ENCODE peak calls at places on chromosome 5, in seven cellular contexts. One of them, this sample, is unnamed.

GRCh38 chr5:10192309-10192708 is 57.4 kb downstream of the ATPSCKMT start:
- DNase-seq in IMR-90: peak; percentile 84
- DNase-seq in mesendoderm: no peak
- DNase-seq in trophoblast cell: no peak
- DNase-seq in H9: no peak
- DNase-seq in mesenchymal stem cell: no peak
- DNase-seq in H1: no peak
- DNase-seq in this sample: no peak

GRCh38 chr5:113224605-113225065 is 210.2 kb downstream of the TSSK1B start:
- DNase-seq in IMR-90: peak; percentile 61
- DNase-seq in mesendoderm: no peak
- DNase-seq in trophoblast cell: no peak
- DNase-seq in H9: no peak
- DNase-seq in mesenchymal stem cell: peak; percentile 74
- DNase-seq in H1: no peak
- DNase-seq in this sample: no peak

GRCh38 chr5:77568082-77568481 is 70.4 kb downstream of the OTP start:
- DNase-seq in IMR-90: no peak
- DNase-seq in mesendoderm: no peak
- DNase-seq in trophoblast cell: no peak
- DNase-seq in H9: no peak
- DNase-seq in mesenchymal stem cell: no peak
- DNase-seq in H1: no peak
- DNase-seq in this sample: no peak

GRCh38 chr5:64323591-64323990 is 157.9 kb downstream of the RNF180 start:
- DNase-seq in IMR-90: no peak
- DNase-seq in mesendoderm: no peak
- DNase-seq in trophoblast cell: no peak
- DNase-seq in H9: no peak
- DNase-seq in mesenchymal stem cell: no peak
- DNase-seq in H1: no peak
- DNase-seq in this sample: no peak

GRCh38 chr5:152622628-152623027 is 217.5 kb upstream of the NMUR2 start:
- DNase-seq in IMR-90: no peak
- DNase-seq in mesendoderm: no peak
- DNase-seq in trophoblast cell: no peak
- DNase-seq in H9: no peak
- DNase-seq in mesenchymal stem cell: no peak
- DNase-seq in H1: no peak
- DNase-seq in this sample: no peak

GRCh38 chr5:177447611-177448243 is 1.1 kb downstream of the PRR7 start:
- DNase-seq in IMR-90: peak; percentile 51
- DNase-seq in mesendoderm: peak; percentile 88
- DNase-seq in trophoblast cell: no peak
- DNase-seq in H9: peak; percentile 87
- DNase-seq in mesenchymal stem cell: peak; percentile 74
- DNase-seq in H1: no peak
- DNase-seq in this sample: peak; percentile 73

GRCh38 chr5:12274236-12274635 is 370.0 kb upstream of the CTNND2 start:
- DNase-seq in IMR-90: no peak
- DNase-seq in mesendoderm: no peak
- DNase-seq in trophoblast cell: peak; percentile 38
- DNase-seq in H9: no peak
- DNase-seq in mesenchymal stem cell: no peak
- DNase-seq in H1: no peak
- DNase-seq in this sample: no peak

GRCh38 chr5:90134381-90134780 is 275.2 kb downstream of the CETN3 start:
- DNase-seq in IMR-90: no peak
- DNase-seq in mesendoderm: no peak
- DNase-seq in trophoblast cell: no peak
- DNase-seq in H9: no peak
- DNase-seq in mesenchymal stem cell: no peak
- DNase-seq in H1: no peak
- DNase-seq in this sample: no peak

GRCh38 chr5:60701317-60701988 is 1.5 kb upstream of the DEPDC1B start:
- DNase-seq in IMR-90: no peak
- DNase-seq in mesendoderm: peak; percentile 29
- DNase-seq in trophoblast cell: peak; percentile 79
- DNase-seq in H9: no peak
- DNase-seq in mesenchymal stem cell: no peak
- DNase-seq in H1: no peak
- DNase-seq in this sample: no peak

GRCh38 chr5:32319392-32319791 is 6.7 kb upstream of the MTMR12 start:
- DNase-seq in IMR-90: no peak
- DNase-seq in mesendoderm: peak; percentile 86
- DNase-seq in trophoblast cell: no peak
- DNase-seq in H9: peak; percentile 74
- DNase-seq in mesenchymal stem cell: no peak
- DNase-seq in H1: no peak
- DNase-seq in this sample: no peak

GRCh38 chr5:168404366-168404765 is 81.9 kb upstream of the RARS1 start:
- DNase-seq in IMR-90: peak; percentile 92
- DNase-seq in mesendoderm: no peak
- DNase-seq in trophoblast cell: no peak
- DNase-seq in H9: no peak
- DNase-seq in mesenchymal stem cell: peak; percentile 95
- DNase-seq in H1: no peak
- DNase-seq in this sample: no peak

GRCh38 chr5:149603210-149603609 is 21.9 kb downstream of the ARHGEF37 start:
- DNase-seq in IMR-90: no peak
- DNase-seq in mesendoderm: no peak
- DNase-seq in trophoblast cell: peak; percentile 74
- DNase-seq in H9: no peak
- DNase-seq in mesenchymal stem cell: no peak
- DNase-seq in H1: no peak
- DNase-seq in this sample: no peak

GRCh38 chr5:61362796-61363364 is 30.8 kb downstream of the ZSWIM6 start:
- DNase-seq in IMR-90: peak; percentile 40
- DNase-seq in mesendoderm: peak; percentile 62
- DNase-seq in trophoblast cell: no peak
- DNase-seq in H9: peak; percentile 32
- DNase-seq in mesenchymal stem cell: peak; percentile 45
- DNase-seq in H1: no peak
- DNase-seq in this sample: no peak

GRCh38 chr5:171849585-171850353 is 64.2 kb downstream of the SMIM23 start:
- DNase-seq in IMR-90: no peak
- DNase-seq in mesendoderm: no peak
- DNase-seq in trophoblast cell: no peak
- DNase-seq in H9: no peak
- DNase-seq in mesenchymal stem cell: no peak
- DNase-seq in H1: no peak
- DNase-seq in this sample: no peak

DNA sequence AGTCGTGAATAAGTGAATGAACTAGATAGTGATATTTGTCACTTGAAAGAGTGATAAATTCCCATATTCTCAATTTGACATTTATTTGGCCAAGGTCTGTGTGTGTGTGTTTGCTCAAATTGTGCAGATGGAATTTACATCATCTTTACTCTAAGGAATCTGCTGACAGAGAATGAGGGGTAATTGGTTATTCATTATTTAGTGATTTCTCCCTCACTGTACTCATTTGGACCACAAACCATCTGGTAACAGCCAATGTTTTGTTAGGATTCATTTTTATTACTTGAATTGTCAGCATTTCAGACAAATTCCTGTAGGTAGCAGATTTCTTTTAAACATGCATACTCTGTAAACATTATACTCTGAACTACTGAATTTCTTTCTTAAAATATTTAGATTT is 15.6 kb downstream of the VCAN start:
- DNase-seq in IMR-90: peak; percentile 34
- DNase-seq in mesendoderm: no peak
- DNase-seq in trophoblast cell: no peak
- DNase-seq in H9: no peak
- DNase-seq in mesenchymal stem cell: no peak
- DNase-seq in H1: no peak
- DNase-seq in this sample: no peak
- H3K18ac ChIP-seq in IMR-90: no peak overlapping the region
- H3K18ac ChIP-seq in mesendoderm: no peak overlapping the region
- H3K18ac ChIP-seq in trophoblast cell: no peak overlapping the region
- H3K18ac ChIP-seq in H9: no peak overlapping the region
- H3K18ac ChIP-seq in mesenchymal stem cell: no peak overlapping the region
- H3K18ac ChIP-seq in H1: no peak overlapping the region
- H3K18ac ChIP-seq in this sample: no peak overlapping the region

GRCh38 chr5:142819292-142819691 is 49.1 kb downstream of the ARHGAP26 start:
- DNase-seq in IMR-90: no peak
- DNase-seq in mesendoderm: no peak
- DNase-seq in trophoblast cell: peak; percentile 87
- DNase-seq in H9: no peak
- DNase-seq in mesenchymal stem cell: no peak
- DNase-seq in H1: no peak
- DNase-seq in this sample: no peak

GRCh38 chr5:142817031-142817430 is 46.9 kb downstream of the ARHGAP26 start:
- DNase-seq in IMR-90: no peak
- DNase-seq in mesendoderm: no peak
- DNase-seq in trophoblast cell: no peak
- DNase-seq in H9: no peak
- DNase-seq in mesenchymal stem cell: no peak
- DNase-seq in H1: no peak
- DNase-seq in this sample: no peak

GRCh38 chr5:142816577-142816976 is 46.4 kb downstream of the ARHGAP26 start:
- DNase-seq in IMR-90: peak; percentile 57
- DNase-seq in mesendoderm: peak; percentile 40
- DNase-seq in trophoblast cell: no peak
- DNase-seq in H9: no peak
- DNase-seq in mesenchymal stem cell: peak; percentile 40
- DNase-seq in H1: no peak
- DNase-seq in this sample: no peak

GRCh38 chr5:142819816-142820215 is 49.6 kb downstream of the ARHGAP26 start:
- DNase-seq in IMR-90: peak; percentile 57
- DNase-seq in mesendoderm: no peak
- DNase-seq in trophoblast cell: peak; percentile 30
- DNase-seq in H9: no peak
- DNase-seq in mesenchymal stem cell: no peak
- DNase-seq in H1: no peak
- DNase-seq in this sample: no peak

DNA sequence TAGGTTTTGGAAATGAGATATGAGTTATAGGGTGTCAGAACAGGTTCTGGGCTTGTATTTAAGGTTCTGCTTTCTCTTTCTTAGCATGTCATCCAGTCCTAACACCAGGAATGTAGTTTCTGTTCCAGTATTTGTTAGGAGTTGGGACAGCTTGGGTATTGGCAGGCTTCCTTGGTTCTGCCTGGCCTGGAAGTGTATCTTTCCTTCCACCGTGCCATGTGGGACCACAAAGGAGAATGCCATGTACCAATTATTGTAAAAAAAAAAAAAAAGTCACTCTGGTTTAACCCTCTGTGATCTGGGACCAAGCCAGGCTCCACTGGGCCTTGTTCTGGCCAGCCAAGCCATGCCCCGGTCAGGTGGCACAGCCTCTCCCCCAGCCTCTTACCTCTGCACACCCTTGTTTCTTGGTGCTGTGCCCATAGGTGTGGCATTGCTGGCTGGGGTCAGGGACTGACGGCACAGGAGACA is 47.8 kb downstream of the ARHGAP26 start:
- DNase-seq in IMR-90: no peak
- DNase-seq in mesendoderm: no peak
- DNase-seq in trophoblast cell: no peak
- DNase-seq in H9: no peak
- DNase-seq in mesenchymal stem cell: no peak
- DNase-seq in H1: no peak
- DNase-seq in this sample: no peak
- H3K4me2 ChIP-seq in IMR-90: no peak overlapping the region
- H3K4me2 ChIP-seq in mesendoderm: no peak overlapping the region
- H3K4me2 ChIP-seq in trophoblast cell: no peak overlapping the region
- H3K4me2 ChIP-seq in H9: no peak overlapping the region
- H3K4me2 ChIP-seq in mesenchymal stem cell: no peak overlapping the region
- H3K4me2 ChIP-seq in H1: no peak overlapping the region
- H3K4me2 ChIP-seq in this sample: no peak overlapping the region

GRCh38 chr5:52844885-52845284 is 57.2 kb downstream of the ITGA1 start:
- DNase-seq in IMR-90: peak; percentile 61
- DNase-seq in mesendoderm: no peak
- DNase-seq in trophoblast cell: no peak
- DNase-seq in H9: no peak
- DNase-seq in mesenchymal stem cell: peak; percentile 57
- DNase-seq in H1: no peak
- DNase-seq in this sample: no peak

GRCh38 chr5:52849544-52849943 is 61.8 kb downstream of the ITGA1 start:
- DNase-seq in IMR-90: no peak
- DNase-seq in mesendoderm: no peak
- DNase-seq in trophoblast cell: no peak
- DNase-seq in H9: no peak
- DNase-seq in mesenchymal stem cell: no peak
- DNase-seq in H1: no peak
- DNase-seq in this sample: no peak

GRCh38 chr5:52841114-52841513 is 53.4 kb downstream of the ITGA1 start:
- DNase-seq in IMR-90: no peak
- DNase-seq in mesendoderm: no peak
- DNase-seq in trophoblast cell: no peak
- DNase-seq in H9: no peak
- DNase-seq in mesenchymal stem cell: no peak
- DNase-seq in H1: no peak
- DNase-seq in this sample: no peak

GRCh38 chr5:52842111-52842510 is 54.4 kb downstream of the ITGA1 start:
- DNase-seq in IMR-90: no peak
- DNase-seq in mesendoderm: no peak
- DNase-seq in trophoblast cell: peak; percentile 88
- DNase-seq in H9: no peak
- DNase-seq in mesenchymal stem cell: no peak
- DNase-seq in H1: no peak
- DNase-seq in this sample: no peak

DNA sequence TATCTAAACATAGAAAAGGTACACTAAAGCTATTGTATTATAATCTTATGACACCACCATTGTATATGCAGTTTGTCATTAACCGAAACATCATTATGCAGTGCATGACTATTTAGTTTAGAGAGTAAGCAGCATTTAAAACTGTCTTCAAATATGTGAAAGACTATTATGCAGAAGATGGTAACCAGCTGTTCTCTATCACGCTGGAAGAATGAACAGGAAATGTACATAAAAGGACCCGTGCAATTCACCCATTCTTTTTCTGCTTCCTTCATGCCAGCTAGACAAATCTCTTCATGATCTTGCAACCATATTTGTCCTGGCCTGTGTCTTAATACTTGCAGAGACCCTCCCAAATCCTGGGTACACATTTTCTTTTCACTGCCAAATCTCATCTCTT is 58.7 kb downstream of the ITGA1 start:
- DNase-seq in IMR-90: peak; percentile 80
- DNase-seq in mesendoderm: no peak
- DNase-seq in trophoblast cell: no peak
- DNase-seq in H9: no peak
- DNase-seq in mesenchymal stem cell: peak; percentile 63
- DNase-seq in H1: no peak
- DNase-seq in this sample: no peak
- H3K18ac ChIP-seq in IMR-90: peak overlapping the region; percentile 98
- H3K18ac ChIP-seq in mesendoderm: no peak overlapping the region
- H3K18ac ChIP-seq in trophoblast cell: no peak overlapping the region
- H3K18ac ChIP-seq in H9: no peak overlapping the region
- H3K18ac ChIP-seq in mesenchymal stem cell: no peak overlapping the region
- H3K18ac ChIP-seq in H1: no peak overlapping the region
- H3K18ac ChIP-seq in this sample: no peak overlapping the region

DNA sequence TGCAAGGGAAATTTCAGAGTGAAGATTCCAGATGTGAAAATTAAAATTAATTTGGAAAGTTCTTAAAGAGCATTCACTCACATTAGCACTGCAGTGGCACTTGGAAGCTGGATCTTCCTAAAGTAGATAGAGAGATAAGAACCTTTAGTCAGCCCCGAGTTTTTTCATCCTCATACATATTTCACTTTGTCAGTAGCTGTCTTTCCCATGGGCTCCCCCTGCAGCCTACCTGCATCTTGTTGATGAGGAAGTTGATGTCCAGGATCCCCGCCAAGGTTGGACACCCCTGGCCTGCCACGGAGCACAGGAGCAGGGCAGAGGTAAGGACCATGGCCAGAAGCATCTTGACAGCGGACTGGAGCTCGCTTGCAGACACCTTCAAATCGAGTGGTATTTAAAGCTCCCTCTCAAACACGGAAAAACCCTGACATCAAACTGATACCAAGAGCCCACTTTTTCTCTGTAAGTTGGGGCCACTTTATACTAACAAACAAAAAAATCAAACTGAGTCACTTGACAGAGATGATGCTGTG is at the start of gene IL9:
- DNase-seq in IMR-90: no peak
- DNase-seq in mesendoderm: peak; percentile 13
- DNase-seq in trophoblast cell: no peak
- DNase-seq in H9: no peak
- DNase-seq in mesenchymal stem cell: no peak
- DNase-seq in H1: no peak
- DNase-seq in this sample: no peak
- H3K4me2 ChIP-seq in IMR-90: no peak within 1 kb of the TSS
- H3K4me2 ChIP-seq in mesendoderm: no peak within 1 kb of the TSS
- H3K4me2 ChIP-seq in trophoblast cell: no peak within 1 kb of the TSS
- H3K4me2 ChIP-seq in H9: no peak within 1 kb of the TSS
- H3K4me2 ChIP-seq in mesenchymal stem cell: no peak within 1 kb of the TSS
- H3K4me2 ChIP-seq in H1: no peak within 1 kb of the TSS
- H3K4me2 ChIP-seq in this sample: no peak within 1 kb of the TSS